ENCODE peak calls at places on chromosomes 1 and 21, in ten cellular contexts. J, H, P, E, T, S, B, I, D and Y are unnamed samples.

GRCh38 chr1:89457046-89457445 is 67.6 kb upstream of the LRRC8B start:
- DNase-seq in J (no peak), H (no peak), P (no peak), E (no peak), T (no peak), S (no peak), B (no peak), I (no peak), D (no peak), Y (no peak)

GRCh38 chr1:235763962-235764361 is 102.7 kb downstream of the LYST start:
- DNase-seq in J (no peak), H (no peak), P (no peak), E (no peak), T (no peak), S (no peak), B (no peak), I (no peak), D (no peak), Y (peak; percentile 44)

GRCh38 chr1:90341485-90341884 is 346.6 kb downstream of the ZNF326 start:
- DNase-seq in J (no peak), H (no peak), P (no peak), E (no peak), T (no peak), S (no peak), B (no peak), I (no peak), D (no peak), Y (no peak)

GRCh38 chr1:9361630-9362256 is 69.0 kb downstream of the SPSB1 start:
- DNase-seq in J (no peak), H (no peak), P (no peak), E (no peak), T (no peak), S (no peak), B (no peak), I (no peak), D (no peak), Y (no peak)

GRCh38 chr1:236222616-236223015 is 59.1 kb downstream of the ERO1B start:
- DNase-seq in J (no peak), H (no peak), P (no peak), E (no peak), T (no peak), S (no peak), B (no peak), I (no peak), D (no peak), Y (no peak)

GRCh38 chr1:187471555-187471954 is 642.8 kb downstream of the PLA2G4A start:
- DNase-seq in J (no peak), H (no peak), P (no peak), E (no peak), T (no peak), S (peak; percentile 20), B (no peak), I (no peak), D (no peak), Y (peak; percentile 1)

GRCh38 chr1:248844526-248844925 is 6.5 kb downstream of the ZNF672 start:
- DNase-seq in J (no peak), H (no peak), P (no peak), E (no peak), T (no peak), S (no peak), B (no peak), I (no peak), D (no peak), Y (no peak)

GRCh38 chr1:31732343-31732742 is 28.5 kb upstream of the COL16A1 start:
- DNase-seq in J (no peak), H (no peak), P (no peak), E (no peak), T (no peak), S (no peak), B (no peak), I (no peak), D (no peak), Y (no peak)

GRCh38 chr1:170073893-170074249 is 624 bp downstream of the KIFAP3 start:
- DNase-seq in J (no peak), H (no peak), P (no peak), E (no peak), T (no peak), S (no peak), B (no peak), I (no peak), D (no peak), Y (peak; percentile 3)

GRCh38 chr21:41315726-41316125 is 875 bp upstream of the FAM3B start:
- DNase-seq in J (no peak), H (no peak), P (no peak), E (no peak), T (no peak), S (no peak), B (no peak), I (no peak), D (no peak), Y (no peak)

GRCh38 chr21:44603911-44604310 is 3.5 kb downstream of the KRTAP10-7 start:
- DNase-seq in J (no peak), H (no peak), P (no peak), E (no peak), T (no peak), S (no peak), B (no peak), I (no peak), D (no peak), Y (no peak)

GRCh38 chr1:192445243-192445642 is 128.5 kb downstream of the RGS21 start:
- DNase-seq in J (no peak), H (no peak), P (no peak), E (no peak), T (no peak), S (no peak), B (no peak), I (no peak), D (no peak), Y (no peak)

GRCh38 chr1:192442736-192443135 is 125.9 kb downstream of the RGS21 start:
- DNase-seq in J (no peak), H (no peak), P (no peak), E (no peak), T (no peak), S (no peak), B (no peak), I (no peak), D (no peak), Y (no peak)

GRCh38 chr1:192448026-192448578 is 127.5 kb upstream of the RGS1 start:
- DNase-seq in J (no peak), H (no peak), P (no peak), E (no peak), T (no peak), S (no peak), B (no peak), I (no peak), D (no peak), Y (no peak)

GRCh38 chr1:192443616-192444015 is 126.8 kb downstream of the RGS21 start:
- DNase-seq in J (no peak), H (no peak), P (no peak), E (no peak), T (no peak), S (no peak), B (no peak), I (no peak), D (no peak), Y (peak; percentile 61)

GRCh38 chr1:192445849-192446489 is 129.2 kb downstream of the RGS21 start:
- DNase-seq in J (peak; percentile 54), H (no peak), P (no peak), E (no peak), T (peak; percentile 51), S (peak; percentile 41), B (peak; percentile 11), I (no peak), D (peak; percentile 22), Y (peak; percentile 38)
- H3K4me3 ChIP-seq in J (no peak overlapping the region), H (no peak overlapping the region), P (no peak overlapping the region), E (no peak overlapping the region), T (no peak overlapping the region), S (no peak overlapping the region), B (no peak overlapping the region), I (no peak overlapping the region), D (no peak overlapping the region), Y (no peak overlapping the region)

GRCh38 chr1:55035904-55036303 is 3.4 kb upstream of the PCSK9 start:
- DNase-seq in J (no peak), H (no peak), P (no peak), E (no peak), T (no peak), S (peak; percentile 60), B (no peak), I (no peak), D (no peak), Y (peak; percentile 6)
- TF ChIP-seq CTCF in J (no peak), H (no peak), P (no peak), E (no peak), T (no peak), S (no peak), B (no peak), I (no peak), D (no peak), Y (no peak)

DNA sequence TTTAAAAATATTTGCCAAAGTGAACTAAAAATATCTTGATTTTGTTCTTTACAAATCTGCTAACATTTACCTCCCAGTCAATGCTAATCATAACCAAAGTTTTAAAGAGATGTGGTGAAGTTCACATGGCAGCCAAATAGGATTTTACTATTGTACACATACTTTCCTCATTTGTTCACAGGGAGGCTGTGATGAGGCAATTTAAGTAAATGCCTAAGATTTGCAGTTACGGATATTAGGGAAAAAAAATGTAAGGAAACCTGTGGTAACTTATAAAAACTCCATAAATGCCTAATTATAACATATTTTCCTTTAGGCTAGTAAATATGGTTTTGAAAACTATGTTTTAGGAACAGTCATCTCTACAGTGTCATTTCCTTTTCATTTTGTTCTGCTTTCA is 32.4 kb downstream of the RGS5 start:
- DNase-seq in J (no peak), H (peak; percentile 44), P (no peak), E (no peak), T (no peak), S (no peak), B (no peak), I (no peak), D (no peak), Y (no peak)
- H3K4me3 ChIP-seq in J (no peak overlapping the region), H (no peak overlapping the region), P (no peak overlapping the region), E (no peak overlapping the region), T (no peak overlapping the region), S (no peak overlapping the region), B (no peak overlapping the region), I (no peak overlapping the region), D (no peak overlapping the region), Y (no peak overlapping the region)

GRCh38 chr1:86169625-86170024 is 13.1 kb upstream of the COL24A1 start:
- DNase-seq in J (no peak), H (no peak), P (no peak), E (no peak), T (no peak), S (no peak), B (no peak), I (no peak), D (no peak), Y (no peak)
- TF ChIP-seq CTCF in J (no peak), H (peak; percentile 22), P (no peak), E (no peak), T (no peak), S (no peak), B (no peak), I (no peak), D (peak; percentile 61), Y (no peak)

DNA sequence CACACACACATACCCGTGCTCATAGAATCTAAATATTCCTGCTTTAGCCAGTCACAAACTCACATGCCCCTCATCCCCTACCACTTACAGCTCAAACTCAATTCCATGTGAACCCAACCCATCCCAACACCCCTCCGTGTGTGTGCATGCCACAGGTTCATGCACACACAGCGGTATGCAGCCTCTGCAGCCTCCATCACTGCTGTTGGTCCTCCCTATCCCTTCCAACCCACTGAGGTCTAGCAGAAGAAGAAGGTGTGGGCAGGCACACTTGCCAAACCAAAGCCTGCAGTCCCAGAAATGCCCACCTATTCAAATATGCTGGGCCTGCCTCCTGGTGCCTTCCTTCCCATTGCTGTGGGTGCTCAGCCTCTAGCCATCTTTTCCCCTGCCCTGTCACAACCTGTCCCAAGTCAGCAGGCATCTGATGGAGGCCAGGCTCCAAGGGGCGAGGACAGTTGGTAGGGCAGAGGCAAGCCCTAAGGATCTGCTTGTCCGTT is 26.2 kb downstream of the SLC2A1 start:
- DNase-seq in J (no peak), H (no peak), P (no peak), E (peak; percentile 54), T (no peak), S (no peak), B (no peak), I (peak; percentile 44), D (no peak), Y (no peak)
- H3K4me3 ChIP-seq in J (peak overlapping the region; percentile 43), H (no peak overlapping the region), P (no peak overlapping the region), E (no peak overlapping the region), T (no peak overlapping the region), S (no peak overlapping the region), B (no peak overlapping the region), I (no peak overlapping the region), D (no peak overlapping the region), Y (no peak overlapping the region)